ENCODE peak calls at places on chromosomes 5 and 9, in ten cellular contexts. A, W, V, S, C, G, L, X, M and O are unnamed samples.

GRCh38 chr5:113663879-113664278 is 150.4 kb downstream of the YTHDC2 start:
- DNase-seq in A (peak; percentile 25), W (no peak), V (no peak), S (peak; percentile 29), C (peak; percentile 16), G (peak; percentile 37), L (no peak), X (peak; percentile 11), M (peak; percentile 23), O (peak; percentile 49)

GRCh38 chr5:56190500-56190899 is 42.6 kb downstream of the ANKRD55 start:
- DNase-seq in A (peak; percentile 94), W (peak; percentile 36), V (peak; percentile 41), S (peak; percentile 33), C (peak; percentile 80), G (no peak), L (peak; percentile 45), X (peak; percentile 76), M (no peak), O (peak; percentile 73)

GRCh38 chr9:127905788-127906191 is 6.4 kb upstream of the ST6GALNAC6 start:
- DNase-seq in A (no peak), W (no peak), V (peak; percentile 73), S (peak; percentile 63), C (no peak), G (peak; percentile 77), L (no peak), X (no peak), M (no peak), O (no peak)

GRCh38 chr9:125541840-125542243 is 165.2 kb downstream of the MAPKAP1 start:
- DNase-seq in A (peak; percentile 76), W (no peak), V (no peak), S (no peak), C (no peak), G (no peak), L (peak; percentile 44), X (no peak), M (no peak), O (peak; percentile 36)

GRCh38 chr9:87382902-87383301 is 114.8 kb upstream of the DAPK1 start:
- DNase-seq in A (no peak), W (no peak), V (no peak), S (no peak), C (peak; percentile 10), G (no peak), L (no peak), X (peak; percentile 71), M (peak; percentile 52), O (peak; percentile 53)

GRCh38 chr5:128494516-128494915 is 43.5 kb downstream of the FBN2 start:
- DNase-seq in A (peak; percentile 21), W (no peak), V (no peak), S (no peak), C (no peak), G (no peak), L (no peak), X (no peak), M (peak; percentile 8), O (no peak)

GRCh38 chr9:99828054-99828416 is 6.3 kb downstream of the NR4A3 start:
- DNase-seq in A (no peak), W (no peak), V (no peak), S (no peak), C (no peak), G (no peak), L (no peak), X (no peak), M (no peak), O (no peak)

GRCh38 chr5:88732181-88732633 is 150.8 kb downstream of the MEF2C start:
- DNase-seq in A (peak; percentile 27), W (no peak), V (peak; percentile 40), S (peak; percentile 43), C (no peak), G (peak; percentile 75), L (no peak), X (no peak), M (peak; percentile 6), O (peak; percentile 83)

GRCh38 chr5:368162-369084 is 46.9 kb downstream of the AHRR start:
- DNase-seq in A (peak; percentile 98), W (no peak), V (peak; percentile 16), S (peak; percentile 10), C (peak; percentile 98), G (peak; percentile 24), L (peak; percentile 20), X (peak; percentile 81), M (peak; percentile 88), O (peak; percentile 47)

GRCh38 chr5:43039115-43039467 is 1.0 kb downstream of the ANXA2R start:
- DNase-seq in A (no peak), W (no peak), V (no peak), S (no peak), C (no peak), G (no peak), L (no peak), X (no peak), M (no peak), O (no peak)

GRCh38 chr5:43036409-43036808 is 3.7 kb downstream of the ANXA2R start:
- DNase-seq in A (no peak), W (no peak), V (no peak), S (no peak), C (no peak), G (no peak), L (no peak), X (no peak), M (no peak), O (no peak)

GRCh38 chr5:43036856-43037711 is 3.0 kb downstream of the ANXA2R start:
- DNase-seq in A (peak; percentile 63), W (no peak), V (no peak), S (peak; percentile 18), C (peak; percentile 59), G (no peak), L (no peak), X (peak; percentile 75), M (peak; percentile 77), O (peak; percentile 73)

GRCh38 chr5:43038523-43038989 is 1.6 kb downstream of the ANXA2R start:
- DNase-seq in A (peak; percentile 45), W (no peak), V (peak; percentile 55), S (peak; percentile 23), C (peak; percentile 82), G (peak; percentile 27), L (no peak), X (peak; percentile 91), M (peak; percentile 72), O (peak; percentile 90)

DNA sequence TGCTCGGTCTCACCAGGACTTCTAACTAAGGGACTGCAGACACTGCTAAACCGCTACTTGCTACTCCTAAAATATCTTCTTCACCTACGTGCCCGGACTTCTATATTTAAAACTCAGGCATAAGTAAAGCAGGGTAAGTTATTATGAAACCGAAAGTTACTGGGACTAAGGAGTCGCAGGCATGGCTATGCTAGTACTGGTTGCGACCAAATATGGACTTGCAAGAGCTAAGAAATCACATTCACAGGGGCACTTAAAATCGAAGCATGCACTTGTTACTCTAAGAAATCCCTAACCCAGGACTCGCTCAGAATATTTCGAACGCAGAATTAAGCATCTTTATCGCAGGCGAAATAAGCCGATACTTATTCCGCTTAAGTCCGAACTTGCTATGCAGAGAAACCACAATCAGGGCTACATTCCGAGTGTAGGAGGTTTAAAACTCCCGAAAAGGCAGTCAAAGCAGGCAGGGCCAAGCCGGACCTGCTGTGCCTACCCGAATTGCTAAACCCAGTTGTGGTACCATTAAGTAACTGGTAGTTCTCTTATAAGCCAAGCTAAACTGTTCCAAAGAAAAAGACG is 2.1 kb downstream of the ANXA2R start:
- DNase-seq in A (peak; percentile 66), W (no peak), V (peak; percentile 36), S (peak; percentile 20), C (peak; percentile 92), G (peak; percentile 43), L (no peak), X (peak; percentile 97), M (peak; percentile 89), O (peak; percentile 94)
- H3K4me3 ChIP-seq in A (peak overlapping the region; percentile 4), W (no peak overlapping the region), V (peak overlapping the region; percentile 16), S (peak overlapping the region; percentile 69), C (peak overlapping the region; percentile 76), G (peak overlapping the region; percentile 70), L (peak overlapping the region; percentile 73), X (peak overlapping the region; percentile 85), M (peak overlapping the region; percentile 76), O (peak overlapping the region; percentile 35)

GRCh38 chr9:976805-977360 is 428 bp downstream of the DMRT3 start:
- DNase-seq in A (no peak), W (no peak), V (no peak), S (no peak), C (no peak), G (no peak), L (no peak), X (no peak), M (no peak), O (no peak)

GRCh38 chr9:974993-975739 is 1.3 kb upstream of the DMRT3 start:
- DNase-seq in A (no peak), W (no peak), V (no peak), S (no peak), C (no peak), G (no peak), L (no peak), X (no peak), M (no peak), O (no peak)

GRCh38 chr9:975740-976257 is 656 bp upstream of the DMRT3 start:
- DNase-seq in A (no peak), W (no peak), V (no peak), S (no peak), C (no peak), G (no peak), L (no peak), X (no peak), M (no peak), O (no peak)

GRCh38 chr9:977361-978116 is 1.1 kb downstream of the DMRT3 start:
- DNase-seq in A (no peak), W (no peak), V (no peak), S (no peak), C (no peak), G (no peak), L (no peak), X (no peak), M (no peak), O (no peak)

GRCh38 chr9:976258-976804 is at the start of gene DMRT3:
- DNase-seq in A (no peak), W (no peak), V (no peak), S (no peak), C (no peak), G (no peak), L (no peak), X (no peak), M (peak; percentile 36), O (no peak)
- TF ChIP-seq CTCF in A (no peak), W (no peak), V (no peak), S (no peak), C (no peak), G (no peak), L (no peak), X (no peak), M (no peak), O (no peak)

DNA sequence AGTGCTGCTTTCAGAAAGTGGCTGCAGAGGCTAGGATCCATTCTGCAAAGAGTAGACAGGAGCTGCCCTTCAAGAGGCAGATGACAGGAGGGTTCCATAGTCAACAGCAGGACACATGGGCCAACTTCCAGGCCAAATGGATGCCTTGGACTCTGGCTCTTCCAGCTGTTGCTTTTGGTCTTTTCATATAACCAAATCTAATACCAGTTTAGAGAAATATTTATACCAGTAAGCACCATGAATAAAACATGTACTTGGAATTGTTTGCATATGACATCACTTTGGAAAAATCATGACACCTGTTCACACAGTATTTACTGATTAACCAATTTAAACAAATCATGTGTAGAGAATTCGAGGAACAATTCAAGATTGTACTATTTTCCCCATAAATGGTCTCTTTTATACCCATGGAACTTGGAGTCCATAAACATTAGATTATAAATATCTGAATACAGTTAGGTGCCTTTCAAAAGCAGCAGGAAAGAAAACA is 481.3 kb downstream of the DMRT2 start:
- DNase-seq in A (no peak), W (no peak), V (no peak), S (no peak), C (no peak), G (no peak), L (no peak), X (no peak), M (no peak), O (no peak)
- H3K4me3 ChIP-seq in A (no peak overlapping the region), W (no peak overlapping the region), V (no peak overlapping the region), S (no peak overlapping the region), C (no peak overlapping the region), G (no peak overlapping the region), L (no peak overlapping the region), X (no peak overlapping the region), M (no peak overlapping the region), O (no peak overlapping the region)

GRCh38 chr5:33379757-33380156 is 61.0 kb upstream of the TARS1 start:
- DNase-seq in A (peak; percentile 61), W (peak; percentile 4), V (no peak), S (no peak), C (peak; percentile 47), G (peak; percentile 67), L (no peak), X (peak; percentile 66), M (peak; percentile 57), O (no peak)
- TF ChIP-seq CTCF in A (peak; percentile 33), W (peak; percentile 46), V (no peak), S (peak; percentile 28), C (peak; percentile 57), G (peak; percentile 83), L (peak; percentile 51), X (peak; percentile 44), M (peak; percentile 46), O (peak; percentile 54)